ENCODE peak calls at places on chromosomes 4 and X, in ten cellular contexts. G is heart right ventricle, L is left lung, J is pancreas, A is tibial nerve, I is uterus, D is IMR-90, S is breast epithelium, T is SJSA1, Y is heart left ventricle. C is an unnamed sample. For H3K4me1, the result is how much of the 10 kb centered on the place peaks cover.

GRCh38 chrX:30888526-30889146 is 418 bp downstream of the TAB3 start:
- DNase-seq in J (peak), S (no peak), Y (no peak), A (no peak), L (peak), G (peak), T (no peak), I (peak), D (no peak), C (no peak)

GRCh38 chr4:6893449-6894085 is 16.1 kb upstream of the TBC1D14 start:
- DNase-seq in L (peak), J (no peak), Y (no peak), D (peak), I (peak), T (no peak), G (no peak), A (no peak), S (no peak), C (no peak)

GRCh38 chrX:46545111-46546005 is at the start of gene ZNF674:
- DNase-seq in D (peak), G (peak), J (peak), L (peak), I (peak), T (peak), A (peak), Y (peak), S (peak), C (peak)

GRCh38 chr4:88526221-88526815 is 2.7 kb upstream of the PYURF start:
- DNase-seq in A (no peak), L (no peak), T (no peak), I (no peak), Y (no peak), D (no peak), G (no peak), J (no peak), S (no peak), C (peak)

GRCh38 chr4:24730256-24731001 is 64.9 kb upstream of the SOD3 start:
- DNase-seq in A (peak), Y (peak), G (peak), T (no peak), I (peak), J (peak), D (peak), S (no peak), L (peak), C (no peak)

GRCh38 chr4:159105761-159106243 is 2.9 kb downstream of the RAPGEF2 start:
- DNase-seq in D (peak), L (no peak), G (peak), Y (no peak), T (no peak), I (no peak), S (no peak), A (peak), J (no peak), C (peak)

GRCh38 chrX:48541140-48541814 is 1.8 kb downstream of the TBC1D25 start:
- DNase-seq in S (no peak), J (no peak), L (no peak), T (no peak), D (no peak), I (no peak), A (no peak), Y (no peak), G (no peak), C (no peak)

GRCh38 chr4:6466756-6467381 is 5.5 kb downstream of the PPP2R2C start:
- DNase-seq in L (no peak), I (no peak), G (no peak), A (no peak), S (no peak), Y (no peak), T (no peak), J (no peak), D (no peak), C (no peak)

GRCh38 chr4:35538807-35539206 is 705.5 kb downstream of the ARAP2 start:
- DNase-seq in Y (no peak), J (no peak), D (no peak), A (no peak), S (no peak), L (no peak), G (no peak), T (no peak), I (no peak), C (no peak)

GRCh38 chr4:85747871-85748491 is 273.0 kb downstream of the ARHGAP24 start:
- DNase-seq in D (peak), L (no peak), J (no peak), S (no peak), G (peak), A (peak), T (no peak), Y (no peak), I (peak), C (peak)

GRCh38 chr4:32876546-32876945 is 2156.4 kb downstream of the PCDH7 start:
- DNase-seq in G (no peak), J (no peak), D (no peak), A (no peak), T (no peak), Y (no peak), L (no peak), I (no peak), S (no peak), C (no peak)

GRCh38 chrX:39047174-39047573 is 245.9 kb downstream of the MID1IP1 start:
- DNase-seq in I (no peak), G (no peak), L (no peak), D (no peak), T (no peak), J (no peak), S (no peak), Y (no peak), A (no peak), C (no peak)

GRCh38 chr4:127708985-127709384 is 21.2 kb upstream of the SLC25A31 start:
- DNase-seq in J (no peak), Y (no peak), G (peak), T (peak), S (peak), D (peak), A (no peak), I (peak), L (no peak), C (peak)

GRCh38 chrX:44903107-44903506 is 30.1 kb downstream of the KDM6A start:
- DNase-seq in T (no peak), G (no peak), A (no peak), I (no peak), Y (no peak), D (peak), L (no peak), J (no peak), S (no peak), C (peak)

GRCh38 chrX:97639526-97639925 is 755.8 kb downstream of the RPA4 start:
- DNase-seq in Y (no peak), S (no peak), D (no peak), I (no peak), J (no peak), T (no peak), L (no peak), G (no peak), A (no peak), C (no peak)

GRCh38 chrX:16138108-16138427 is 14.7 kb downstream of the GRPR start:
- DNase-seq in J (no peak), Y (no peak), D (no peak), L (no peak), T (no peak), I (no peak), G (no peak), S (no peak), A (no peak), C (no peak)

GRCh38 chr4:177128306-177128705 is 181.4 kb upstream of the NEIL3 start:
- DNase-seq in D (peak), A (no peak), J (no peak), Y (no peak), S (no peak), T (no peak), G (no peak), L (no peak), I (no peak), C (peak)

GRCh38 chr4:168221298-168221697 is 97.3 kb downstream of the DDX60 start:
- DNase-seq in I (no peak), G (no peak), D (peak), L (no peak), S (no peak), A (peak), J (no peak), T (no peak), Y (no peak), C (peak)

GRCh38 chr4:180091710-180092109 is 2151.5 kb upstream of the TENM3 start:
- DNase-seq in S (no peak), D (no peak), I (no peak), A (no peak), J (no peak), G (no peak), T (no peak), L (no peak), Y (no peak), C (no peak)

GRCh38 chr4:12703076-12703475 is 781.1 kb downstream of the RAB28 start:
- DNase-seq in Y (no peak), I (no peak), G (no peak), T (no peak), D (no peak), J (no peak), A (no peak), L (no peak), S (no peak), C (no peak)

GRCh38 chr4:40276541-40276940 is 58.6 kb upstream of the CHRNA9 start:
- DNase-seq in J (no peak), Y (no peak), D (no peak), L (no peak), S (no peak), T (no peak), I (no peak), A (no peak), G (no peak), C (no peak)

DNA sequence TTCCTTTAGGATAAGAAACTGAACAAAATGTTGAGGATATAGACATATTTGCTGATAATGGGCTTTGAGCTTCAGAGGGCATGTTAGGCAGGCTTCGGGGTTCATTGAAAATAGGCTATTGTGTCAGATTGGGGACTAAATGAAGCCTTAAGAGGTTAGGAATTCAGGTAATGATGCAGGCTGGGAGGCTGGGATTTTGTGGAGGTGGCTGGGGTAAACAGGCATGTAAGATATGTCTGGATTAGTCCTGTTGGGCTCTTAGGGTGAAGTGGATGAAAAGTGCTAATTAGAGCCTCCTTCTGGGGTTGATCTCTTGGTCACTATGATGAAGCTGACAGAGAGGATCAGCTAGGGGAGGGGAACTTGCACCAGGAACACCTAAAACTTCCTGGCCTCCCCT is 80.2 kb upstream of the ESX1 start:
- DNase-seq in J (no peak), Y (no peak), I (no peak), G (no peak), D (no peak), S (no peak), A (no peak), T (no peak), L (no peak), C (no peak)
- H3K4me1 ChIP-seq in J (under half), Y (under half), I (under half), G (under half), D (under half), S (under half), A (under half), T (half or more), L (under half), C (under half)

GRCh38 chr4:113607998-113608397 is 153.5 kb downstream of the CAMK2D start:
- DNase-seq in I (no peak), T (no peak), A (no peak), D (no peak), Y (no peak), G (no peak), S (no peak), J (no peak), L (no peak), C (no peak)

GRCh38 chr4:113610542-113610941 is 151.0 kb downstream of the CAMK2D start:
- DNase-seq in I (no peak), G (peak), D (no peak), T (no peak), Y (no peak), J (no peak), L (peak), A (no peak), S (no peak), C (no peak)

GRCh38 chr4:113604955-113605354 is 156.6 kb downstream of the CAMK2D start:
- DNase-seq in Y (no peak), J (no peak), G (no peak), S (no peak), I (no peak), D (peak), L (no peak), T (no peak), A (no peak), C (no peak)

GRCh38 chr4:113603926-113604325 is 157.6 kb downstream of the CAMK2D start:
- DNase-seq in L (no peak), S (no peak), G (no peak), A (no peak), I (no peak), T (no peak), J (no peak), Y (no peak), D (peak), C (no peak)

DNA sequence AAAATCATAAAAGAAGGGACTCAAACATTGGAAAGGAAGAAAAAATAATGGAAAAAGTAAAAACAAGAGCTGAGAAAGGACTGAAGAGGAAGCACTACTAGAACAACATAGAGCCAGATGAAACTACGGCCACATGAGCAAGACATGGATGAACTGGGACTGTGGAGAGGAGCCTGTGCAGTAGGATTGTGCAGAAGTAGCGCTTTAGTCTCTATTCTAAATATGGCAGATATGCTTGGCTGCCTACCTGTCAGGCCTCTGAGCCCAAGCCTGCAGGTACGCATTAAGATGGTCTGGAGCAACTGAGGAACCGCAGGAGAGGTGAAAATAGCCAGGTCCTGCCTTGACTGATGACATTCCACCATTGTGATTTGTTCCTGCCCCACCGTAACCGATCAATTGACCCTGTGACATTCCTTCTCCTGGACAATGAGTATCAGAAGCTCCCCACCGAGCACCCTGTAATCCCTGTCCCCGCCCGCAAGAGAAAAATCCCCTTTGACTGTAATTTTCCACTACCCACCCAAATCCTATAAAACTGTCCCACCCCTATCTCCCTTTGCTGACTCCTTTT is 154.3 kb downstream of the CAMK2D start:
- DNase-seq in G (no peak), S (no peak), T (no peak), Y (no peak), D (no peak), A (no peak), I (no peak), J (no peak), L (no peak), C (no peak)
- H3K4me1 ChIP-seq in G (under half), S (under half), T (under half), Y (under half), D (under half), A (under half), I (under half), J (under half), L (under half), C (under half)

GRCh38 chr4:8185280-8185679 is 13.8 kb upstream of the SH3TC1 start:
- DNase-seq in A (peak), I (no peak), G (no peak), S (no peak), J (no peak), D (peak), Y (no peak), T (peak), L (no peak), C (peak)

GRCh38 chr4:8185930-8186329 is 13.2 kb upstream of the SH3TC1 start:
- DNase-seq in Y (no peak), D (no peak), T (no peak), I (no peak), J (no peak), S (no peak), A (no peak), G (no peak), L (no peak), C (no peak)

GRCh38 chr4:8188085-8188484 is 11.0 kb upstream of the SH3TC1 start:
- DNase-seq in A (no peak), S (no peak), L (no peak), T (no peak), I (no peak), D (no peak), J (no peak), G (no peak), Y (no peak), C (peak)

GRCh38 chr4:8188743-8189550 is 10.1 kb upstream of the SH3TC1 start:
- DNase-seq in I (no peak), G (peak), T (no peak), D (no peak), J (peak), S (peak), Y (peak), A (no peak), L (peak), C (peak)

GRCh38 chr4:8186883-8187282 is 12.2 kb upstream of the SH3TC1 start:
- DNase-seq in Y (no peak), J (no peak), I (no peak), L (no peak), A (no peak), T (no peak), S (no peak), G (no peak), D (no peak), C (no peak)
- H3K4me1 ChIP-seq in Y (half or more), J (under half), I (under half), L (under half), A (under half), T (half or more), S (under half), G (half or more), D (under half), C (half or more)

GRCh38 chr4:76210502-76210901 is 3.1 kb downstream of the SCARB2 start:
- DNase-seq in L (no peak), G (no peak), D (no peak), S (no peak), J (no peak), A (no peak), I (no peak), Y (no peak), T (no peak), C (no peak)
- H3K4me1 ChIP-seq in L (half or more), G (half or more), D (under half), S (under half), J (half or more), A (half or more), I (under half), Y (half or more), T (under half), C (under half)

GRCh38 chrX:40199704-40200103 is 101.9 kb upstream of the BCOR start:
- DNase-seq in G (no peak), I (no peak), Y (no peak), A (no peak), J (no peak), S (peak), D (no peak), L (no peak), T (no peak), C (no peak)

GRCh38 chrX:40205471-40205870 is 107.7 kb upstream of the BCOR start:
- DNase-seq in D (no peak), Y (no peak), J (no peak), A (no peak), L (no peak), S (no peak), T (no peak), I (no peak), G (no peak), C (no peak)

GRCh38 chrX:40202456-40202855 is 104.7 kb upstream of the BCOR start:
- DNase-seq in S (no peak), A (no peak), Y (no peak), G (no peak), J (no peak), I (no peak), D (no peak), L (no peak), T (no peak), C (no peak)

GRCh38 chrX:40197071-40197470 is 99.3 kb upstream of the BCOR start:
- DNase-seq in J (no peak), Y (no peak), D (no peak), G (no peak), S (no peak), I (no peak), T (no peak), L (no peak), A (no peak), C (no peak)

GRCh38 chrX:40201486-40201885 is 103.7 kb upstream of the BCOR start:
- DNase-seq in I (no peak), T (no peak), D (no peak), S (no peak), J (no peak), G (no peak), Y (no peak), L (no peak), A (no peak), C (no peak)
- H3K4me1 ChIP-seq in I (under half), T (under half), D (under half), S (under half), J (under half), G (under half), Y (under half), L (under half), A (under half), C (under half)

DNA sequence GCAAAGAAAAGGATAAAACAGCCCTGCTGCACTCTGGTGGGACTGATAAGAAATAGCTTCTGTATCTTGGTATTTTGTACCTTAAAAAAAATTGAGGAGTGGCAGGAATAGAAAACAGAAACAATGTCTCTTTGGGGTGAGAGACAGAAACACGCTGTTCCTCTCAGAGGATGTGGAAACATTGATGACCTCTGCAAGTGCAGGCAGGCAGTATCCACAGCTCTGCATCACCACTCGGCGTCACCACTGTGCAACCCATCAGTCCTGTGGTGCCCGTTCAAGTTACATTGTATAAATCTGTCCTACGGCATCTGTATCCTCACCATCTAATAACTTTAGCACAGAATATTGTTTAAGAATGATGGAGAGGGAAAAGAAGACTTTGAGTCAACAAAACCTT is 152.4 kb upstream of the SPRY1 start:
- DNase-seq in G (peak), L (peak), S (peak), I (peak), D (peak), Y (peak), J (no peak), T (no peak), A (peak), C (peak)
- H3K4me1 ChIP-seq in G (under half), L (under half), S (under half), I (under half), D (under half), Y (under half), J (under half), T (under half), A (under half), C (under half)

GRCh38 chr4:790466-790820 is 35.5 kb downstream of the CPLX1 start:
- DNase-seq in G (no peak), A (no peak), L (no peak), Y (no peak), J (peak), T (no peak), S (no peak), D (no peak), I (no peak), C (no peak)
- H3K4me1 ChIP-seq in G (under half), A (under half), L (under half), Y (under half), J (under half), T (under half), S (under half), D (under half), I (under half), C (under half)

C was measured in mammary epithelial cell.